ENCODE peak calls at places on chromosomes 6 and 20, in four cellular contexts. R, A, U and T are unnamed samples.

GRCh38 chr6:41931792-41932191 is 9.8 kb downstream of the CCND3 start:
- DNase-seq in R (no peak), A (no peak), U (no peak), T (no peak)

GRCh38 chr6:158879180-158879579 is 60.0 kb upstream of the EZR start:
- DNase-seq in R (no peak), A (no peak), U (no peak), T (no peak)

GRCh38 chr20:36097331-36097730 is 57.2 kb upstream of the EPB41L1 start:
- DNase-seq in R (no peak), A (no peak), U (no peak), T (no peak)

GRCh38 chr20:25274891-25275812 is 27.3 kb downstream of the PYGB start:
- DNase-seq in R (peak), A (no peak), U (no peak), T (no peak)

GRCh38 chr20:4225778-4226177 is 210.4 kb upstream of the RNF24 start:
- DNase-seq in R (no peak), A (no peak), U (no peak), T (no peak)

GRCh38 chr6:150905769-150906168 is 40.3 kb downstream of the MTHFD1L start:
- DNase-seq in R (no peak), A (no peak), U (peak), T (no peak)

GRCh38 chr20:34643919-34644318 is 33.0 kb downstream of the PIGU start:
- DNase-seq in R (no peak), A (no peak), U (no peak), T (no peak)

GRCh38 chr6:35385457-35386202 is 43.3 kb downstream of the PPARD start:
- DNase-seq in R (no peak), A (no peak), U (no peak), T (no peak)

GRCh38 chr20:49433387-49433786 is 49.1 kb downstream of the KCNB1 start:
- DNase-seq in R (no peak), A (no peak), U (no peak), T (peak)

GRCh38 chr6:163415176-163415619 is 680 bp downstream of the QKI start:
- DNase-seq in R (no peak), A (no peak), U (peak), T (peak)

GRCh38 chr6:85923013-85923430 is 280.3 kb upstream of the SYNCRIP start:
- DNase-seq in R (peak), A (peak), U (peak), T (peak)

GRCh38 chr6:29071831-29072723 is 15.0 kb downstream of the OR2B3 start:
- DNase-seq in R (peak), A (no peak), U (peak), T (peak)
- TF ChIP-seq NRF1 in R (no peak), A (no peak), U (no peak), T (no peak)

GRCh38 chr6:119720160-119720559 is 370.6 kb upstream of the MAN1A1 start:
- DNase-seq in R (no peak), A (no peak), U (peak), T (no peak)
- TF ChIP-seq NRF1 in R (no peak), A (no peak), U (no peak), T (no peak)

DNA sequence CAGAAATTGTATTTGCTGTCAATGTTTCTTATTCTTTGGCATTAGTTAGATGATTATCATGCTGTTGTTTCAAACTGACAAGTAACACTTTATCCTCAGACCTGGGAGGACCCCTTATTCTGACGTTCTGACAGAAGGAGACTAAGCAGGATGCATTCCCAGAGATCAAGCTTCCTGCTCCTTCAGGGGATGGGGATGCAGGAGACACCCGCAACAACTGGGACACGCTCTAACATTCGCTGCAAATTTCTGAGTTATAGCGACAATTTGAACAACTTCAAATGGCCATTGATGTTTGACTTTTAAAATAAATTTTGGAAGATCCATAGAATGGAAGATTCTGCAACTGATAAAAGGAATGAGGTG is 69.0 kb upstream of the ZNF184 start:
- DNase-seq in R (no peak), A (no peak), U (no peak), T (no peak)
- TF ChIP-seq NRF1 in R (no peak), A (no peak), U (peak), T (no peak)

DNA sequence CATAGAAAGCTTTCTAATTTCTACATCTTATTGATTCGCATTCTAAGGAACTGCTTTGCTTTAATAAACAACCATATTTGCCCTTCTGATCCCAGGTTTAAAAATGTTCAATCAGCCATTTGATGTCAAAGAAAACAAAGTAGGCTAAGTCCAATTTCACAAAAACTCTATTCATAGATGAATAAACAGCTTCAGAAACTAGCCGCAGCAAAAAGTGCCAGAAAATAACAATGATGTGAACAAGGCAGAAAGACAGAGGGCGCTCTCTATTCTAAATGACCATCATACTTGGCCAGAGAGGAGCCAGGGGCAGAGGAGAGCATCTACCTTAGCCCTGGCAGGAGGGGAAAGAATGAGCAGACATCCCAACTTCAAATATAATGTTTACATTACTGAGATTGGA is 9.7 kb downstream of the CNKSR3 start:
- DNase-seq in R (no peak), A (no peak), U (peak), T (peak)
- TF ChIP-seq NRF1 in R (no peak), A (no peak), U (no peak), T (no peak)

DNA sequence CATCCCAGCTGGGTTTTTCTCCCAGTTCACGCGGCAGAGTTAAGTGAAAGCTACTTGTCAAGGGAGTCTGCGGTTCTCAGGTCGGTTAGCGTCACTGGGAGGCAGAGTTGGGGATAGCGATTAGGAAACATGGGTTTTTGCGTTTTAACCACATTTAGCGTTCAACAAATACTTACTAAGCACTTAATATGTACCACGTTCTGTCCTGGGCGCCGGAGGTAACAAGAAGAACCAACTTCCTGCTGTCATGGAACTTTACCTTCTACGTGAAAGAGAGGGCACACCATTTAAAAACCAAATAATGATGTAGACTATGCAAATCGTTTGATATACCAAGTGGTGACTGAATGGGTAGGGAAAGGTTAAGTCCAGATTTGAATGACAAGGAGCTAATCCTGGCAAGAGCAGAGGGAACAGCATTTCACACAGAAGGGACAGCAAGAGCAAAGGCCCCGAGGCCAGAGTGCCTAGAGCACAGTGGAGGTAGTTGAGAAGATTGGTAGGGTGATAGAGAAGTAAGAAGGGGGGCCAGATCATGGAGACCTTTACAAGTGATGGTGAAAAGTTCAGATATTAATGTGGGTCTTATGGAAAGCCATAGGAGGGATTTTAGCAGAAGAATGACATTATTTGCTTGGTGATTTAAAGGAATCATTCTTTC is 740 bp downstream of the RIOK1 start:
- DNase-seq in R (no peak), A (no peak), U (no peak), T (no peak)
- TF ChIP-seq NRF1 in R (no peak), A (no peak), U (no peak), T (no peak)